ENCODE peak calls at places on chromosomes 13 and 19, in nine cellular contexts. B, T, F, L, M, H, G, K and X are unnamed samples.

GRCh38 chr13:52048516-52048915 is 24.0 kb downstream of the UTP14C start:
- DNase-seq in B (peak; percentile 6), T (no peak), F (no peak), L (no peak), M (peak; percentile 8), H (no peak), G (no peak), K (no peak), X (no peak)

GRCh38 chr13:113882716-113883115 is 18.8 kb upstream of the GAS6 start:
- DNase-seq in B (no peak), T (no peak), F (no peak), L (no peak), M (no peak), H (no peak), G (peak; percentile 56), K (no peak), X (no peak)

GRCh38 chr13:73715114-73715909 is 418.9 kb downstream of the KLF12 start:
- DNase-seq in B (no peak), T (no peak), F (peak; percentile 21), L (peak; percentile 82), M (no peak), H (no peak), G (no peak), K (peak; percentile 79), X (no peak)

GRCh38 chr13:22357132-22357531 is 686.3 kb downstream of the FGF9 start:
- DNase-seq in B (no peak), T (peak; percentile 64), F (no peak), L (peak; percentile 20), M (no peak), H (no peak), G (no peak), K (no peak), X (no peak)

GRCh38 chr19:4206818-4207484 is 22.4 kb upstream of the EBI3 start:
- DNase-seq in B (peak; percentile 50), T (peak; percentile 52), F (no peak), L (no peak), M (peak; percentile 67), H (no peak), G (peak; percentile 68), K (no peak), X (no peak)

GRCh38 chr13:114131581-114132418 is 623 bp downstream of the RASA3 start:
- DNase-seq in B (peak; percentile 45), T (no peak), F (no peak), L (peak; percentile 58), M (peak; percentile 51), H (no peak), G (peak; percentile 92), K (no peak), X (no peak)

GRCh38 chr19:3494051-3494450 is 6.4 kb downstream of the DOHH start:
- DNase-seq in B (no peak), T (no peak), F (no peak), L (peak; percentile 64), M (no peak), H (peak; percentile 30), G (peak; percentile 99), K (no peak), X (no peak)

GRCh38 chr19:35363001-35363590 is 4.8 kb downstream of the FFAR3 start:
- DNase-seq in B (no peak), T (no peak), F (no peak), L (no peak), M (no peak), H (no peak), G (peak; percentile 24), K (no peak), X (no peak)

GRCh38 chr13:36763322-36763721 is 55.7 kb upstream of the RFXAP start:
- DNase-seq in B (no peak), T (no peak), F (no peak), L (no peak), M (no peak), H (no peak), G (no peak), K (no peak), X (no peak)